ENCODE peak calls at places on chromosomes 6 and 20, in seven cellular contexts. P is NCI-H460; A is IMR-90; R is NCI-H345; B is type B pancreatic cell; J is left colon; U is central memory CD8-positive, alpha-beta T cell. M is an unnamed sample.

GRCh38 chr20:31934968-31935764 is 16.7 kb downstream of the PDRG1 start:
- DNase-seq in U (no peak), J (no peak), P (no peak), R (no peak), B (no peak), A (no peak), M (no peak)

GRCh38 chr6:169794317-169795055 is 43.1 kb downstream of the ERMARD start:
- DNase-seq in A (no peak), U (peak), P (no peak), R (peak), B (peak), J (no peak), M (no peak)

GRCh38 chr6:139161817-139162284 is 27.0 kb downstream of the HECA start:
- DNase-seq in P (no peak), A (no peak), R (no peak), B (no peak), U (peak), J (no peak), M (no peak)

GRCh38 chr6:152748843-152749242 is 1.8 kb upstream of the VIP start:
- DNase-seq in R (no peak), A (peak), J (no peak), U (no peak), P (peak), B (no peak), M (peak)

GRCh38 chr6:116111552-116112528 is 11.2 kb downstream of the NT5DC1 start:
- DNase-seq in B (no peak), J (no peak), U (no peak), P (peak), R (peak), A (peak), M (peak)

GRCh38 chr6:115539531-115539930 is 521.2 kb downstream of the FRK start:
- DNase-seq in J (no peak), B (no peak), P (no peak), R (no peak), U (no peak), A (no peak), M (no peak)

GRCh38 chr6:34234667-34235604 is 1.7 kb upstream of the HMGA1 start:
- DNase-seq in B (no peak), P (no peak), A (no peak), J (peak), R (no peak), U (no peak), M (no peak)

GRCh38 chr6:67639161-67639560 is 995.9 kb upstream of the ADGRB3 start:
- DNase-seq in U (no peak), A (no peak), J (no peak), R (no peak), P (no peak), B (no peak), M (peak)

GRCh38 chr6:92122746-92123145 is 1296.6 kb downstream of the EPHA7 start:
- DNase-seq in B (no peak), P (peak), R (peak), J (no peak), U (no peak), A (peak), M (peak)

GRCh38 chr6:111791415-111791814 is 81.8 kb downstream of the FYN start:
- DNase-seq in U (no peak), B (no peak), R (no peak), J (no peak), A (peak), P (no peak), M (peak)

GRCh38 chr6:56073315-56073714 is 174.1 kb downstream of the COL21A1 start:
- DNase-seq in P (no peak), U (no peak), J (no peak), B (no peak), R (no peak), A (no peak), M (peak)

GRCh38 chr6:150567823-150568383 is 31.8 kb upstream of the PLEKHG1 start:
- DNase-seq in R (peak), U (no peak), A (no peak), P (no peak), B (no peak), J (no peak), M (no peak)

GRCh38 chr20:55880361-55880760 is 125.0 kb downstream of the CBLN4 start:
- DNase-seq in R (no peak), P (no peak), U (no peak), J (no peak), B (no peak), A (no peak), M (no peak)

GRCh38 chr6:165721349-165721748 is 58.3 kb upstream of the PDE10A start:
- DNase-seq in J (no peak), U (no peak), A (peak), P (no peak), R (no peak), B (no peak), M (no peak)

M was measured in fibroblast of lung.